ENCODE peak calls at places on chromosome 15, in eight cellular contexts. S, F, H, G, V, U, K and R are unnamed samples.

GRCh38 chr15:24899367-24899766 is 55.4 kb upstream of the SNRPN start:
- DNase-seq in H (no peak), K (no peak), S (no peak), G (no peak), U (no peak), V (no peak), F (no peak), R (no peak)

GRCh38 chr15:99014803-99015676 is 7.4 kb upstream of the PGPEP1L start:
- DNase-seq in S (peak), K (peak), U (peak), H (no peak), V (peak), G (no peak), F (peak), R (peak)

GRCh38 chr15:67127925-67128324 is 62.5 kb downstream of the SMAD3 start:
- DNase-seq in F (no peak), K (no peak), U (peak), S (no peak), G (peak), H (no peak), V (peak), R (peak)

GRCh38 chr15:65470866-65471265 is 46.6 kb downstream of the DPP8 start:
- DNase-seq in G (no peak), F (no peak), K (no peak), S (no peak), V (no peak), H (no peak), U (peak), R (no peak)

GRCh38 chr15:41925209-41925608 is 31.4 kb upstream of the SPTBN5 start:
- DNase-seq in U (no peak), G (no peak), S (no peak), V (no peak), K (no peak), F (no peak), H (no peak), R (no peak)

GRCh38 chr15:56040081-56041035 is 46.9 kb upstream of the NEDD4 start:
- DNase-seq in K (peak), G (peak), H (no peak), V (peak), U (peak), F (no peak), S (peak), R (peak)

GRCh38 chr15:20645956-20646355 is 104.4 kb upstream of the GOLGA6L6 start:
- DNase-seq in K (no peak), G (peak), F (no peak), V (no peak), U (no peak), H (no peak), S (no peak), R (peak)

GRCh38 chr15:26713498-26713897 is 59.4 kb downstream of the GABRB3 start:
- DNase-seq in H (peak), U (no peak), K (no peak), V (no peak), F (no peak), G (no peak), S (no peak), R (no peak)

GRCh38 chr15:91261345-91261744 is 161.3 kb downstream of the SV2B start:
- DNase-seq in F (no peak), G (no peak), V (no peak), H (no peak), K (no peak), U (no peak), S (no peak), R (no peak)

GRCh38 chr15:91254766-91255165 is 154.7 kb downstream of the SV2B start:
- DNase-seq in S (no peak), H (no peak), U (no peak), F (no peak), G (no peak), V (no peak), K (no peak), R (no peak)

GRCh38 chr15:91255788-91256187 is 155.7 kb downstream of the SV2B start:
- DNase-seq in S (no peak), V (no peak), K (no peak), F (no peak), H (no peak), U (no peak), G (no peak), R (no peak)

GRCh38 chr15:91257755-91258435 is 157.8 kb downstream of the SV2B start:
- DNase-seq in U (no peak), V (no peak), H (no peak), S (no peak), G (no peak), K (no peak), F (no peak), R (no peak)

GRCh38 chr15:91258436-91258779 is 158.4 kb downstream of the SV2B start:
- DNase-seq in G (no peak), U (no peak), S (no peak), H (no peak), F (no peak), V (no peak), K (no peak), R (peak)
- TF ChIP-seq CTCF in G (no peak), U (no peak), S (no peak), H (no peak), F (no peak), V (no peak), K (no peak), R (no peak)

DNA sequence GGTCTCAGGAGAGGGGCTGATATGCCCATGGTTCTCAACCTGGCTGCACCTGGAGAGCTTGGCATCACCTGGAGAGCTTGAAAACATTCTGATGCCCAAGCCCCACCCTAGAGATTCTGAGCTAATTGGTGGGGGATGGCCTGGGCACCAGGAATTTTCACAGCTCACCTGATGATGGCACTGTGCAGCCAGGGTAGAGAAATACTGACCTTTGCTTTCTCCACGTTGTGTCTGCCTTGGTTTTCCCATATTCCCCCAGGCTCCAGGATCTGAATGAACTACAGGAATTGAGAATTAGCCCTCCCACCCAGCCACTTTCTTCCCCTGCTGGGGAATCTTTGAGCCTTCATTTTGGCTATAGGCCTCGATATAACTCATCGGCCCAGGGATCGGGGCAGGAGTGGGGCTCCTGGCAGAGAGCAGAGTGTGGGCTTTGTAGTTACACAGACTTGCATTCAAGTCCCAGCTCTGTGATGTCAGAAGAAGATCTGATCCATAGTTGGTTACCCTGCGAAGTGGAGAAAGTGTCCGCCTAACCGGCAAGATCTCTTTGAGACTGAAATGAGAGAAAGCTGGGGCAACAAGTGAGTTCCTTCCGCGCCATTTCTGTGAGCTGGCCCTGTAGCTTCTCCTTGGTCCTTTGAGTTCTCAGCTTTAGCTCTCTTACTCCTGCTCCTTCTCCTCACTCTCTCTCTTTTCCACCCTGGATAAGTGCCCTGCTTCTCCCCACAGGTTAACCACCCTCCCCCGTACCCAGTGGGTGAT is 33.1 kb upstream of the UBE2Q2 start:
- DNase-seq in V (peak), K (no peak), U (peak), G (no peak), H (no peak), F (no peak), S (peak), R (peak)
- TF ChIP-seq CTCF in V (peak), K (peak), U (peak), G (no peak), H (peak), F (peak), S (no peak), R (peak)

GRCh38 chr15:77584201-77584600 is 48.5 kb downstream of the LINGO1 start:
- DNase-seq in V (no peak), G (no peak), H (no peak), K (no peak), F (no peak), U (no peak), S (no peak), R (peak)
- TF ChIP-seq CTCF in V (peak), G (no peak), H (peak), K (peak), F (peak), U (peak), S (no peak), R (no peak)

DNA sequence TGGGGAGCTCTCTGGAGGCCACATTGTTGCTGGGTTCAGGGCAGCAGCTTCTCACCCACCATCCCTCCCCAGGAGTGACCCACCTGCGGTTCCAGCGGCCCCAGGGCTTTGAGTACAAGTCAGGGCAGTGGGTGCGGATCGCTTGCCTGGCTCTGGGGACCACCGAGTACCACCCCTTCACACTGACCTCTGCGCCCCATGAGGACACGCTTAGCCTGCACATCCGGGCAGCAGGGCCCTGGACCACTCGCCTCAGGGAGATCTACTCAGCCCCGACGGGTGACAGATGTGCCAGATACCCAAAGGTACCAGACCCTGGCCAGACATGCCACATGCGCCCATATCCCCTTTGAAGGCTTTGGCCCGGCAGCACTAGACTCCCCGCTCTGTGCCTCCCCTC is 26.1 kb downstream of the SHF start:
- DNase-seq in F (no peak), S (no peak), K (no peak), G (no peak), V (no peak), H (no peak), U (no peak), R (no peak)
- TF ChIP-seq CTCF in F (no peak), S (no peak), K (no peak), G (no peak), V (no peak), H (no peak), U (no peak), R (no peak)

GRCh38 chr15:72272213-72272996 is at the start of gene PARP6:
- DNase-seq in U (peak), K (peak), V (peak), H (peak), G (peak), F (peak), S (peak), R (peak)
- TF ChIP-seq CTCF in U (peak), K (peak), V (peak), H (peak), G (peak), F (peak), S (no peak), R (peak)

DNA sequence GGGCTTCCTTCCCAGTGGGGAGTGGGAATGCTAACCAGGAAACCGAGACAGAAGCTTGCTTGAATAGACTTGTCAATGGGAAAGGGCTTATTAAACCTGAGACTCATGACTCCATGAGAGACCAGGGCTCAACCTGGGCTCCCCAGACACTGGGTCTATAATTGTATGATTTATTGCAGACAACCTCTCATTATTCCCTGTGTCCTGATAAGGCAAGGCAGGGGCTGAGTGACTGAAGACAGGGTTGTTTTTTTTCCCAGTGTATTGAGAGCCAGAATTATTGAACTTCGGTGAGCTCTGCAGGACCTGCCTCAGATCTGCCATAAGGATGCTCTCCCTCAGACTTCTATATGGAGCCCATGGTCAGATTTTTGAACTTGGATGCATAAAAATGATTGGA is 79.5 kb upstream of the KLHL25 start:
- DNase-seq in H (no peak), K (no peak), S (no peak), U (no peak), G (no peak), F (no peak), V (no peak), R (no peak)
- TF ChIP-seq CTCF in H (no peak), K (no peak), S (no peak), U (no peak), G (no peak), F (no peak), V (no peak), R (no peak)

GRCh38 chr15:87518957-87519356 is 737.6 kb downstream of the NTRK3 start:
- DNase-seq in F (no peak), V (no peak), S (no peak), U (no peak), K (no peak), G (no peak), H (no peak), R (no peak)
- TF ChIP-seq CTCF in F (no peak), V (no peak), S (no peak), U (no peak), K (peak), G (no peak), H (no peak), R (no peak)

GRCh38 chr15:100668321-100668690 is 65.9 kb downstream of the ASB7 start:
- DNase-seq in H (no peak), S (no peak), V (no peak), F (no peak), G (no peak), K (no peak), U (no peak), R (no peak)
- TF ChIP-seq CTCF in H (no peak), S (no peak), V (no peak), F (no peak), G (no peak), K (no peak), U (no peak), R (no peak)

DNA sequence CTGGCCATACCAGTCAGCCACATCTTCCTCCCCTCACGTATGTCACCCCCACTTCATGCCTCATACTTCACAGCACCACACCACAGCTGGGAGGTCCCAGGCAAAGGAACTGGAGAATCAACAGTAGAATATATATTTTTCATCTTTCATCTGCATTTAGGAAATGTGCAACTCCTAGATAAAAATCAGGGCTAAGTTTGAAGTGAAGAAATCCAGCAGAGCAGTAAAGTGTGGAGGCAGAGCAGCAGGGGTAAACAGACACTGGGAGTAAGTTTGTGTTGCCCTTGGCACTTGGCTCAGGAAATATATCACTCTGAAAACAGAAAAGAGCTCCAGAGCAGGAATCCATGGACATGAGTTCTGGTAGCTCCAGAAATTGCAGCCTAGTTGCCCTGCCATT is 2.8 kb upstream of the HERC1 start:
- DNase-seq in S (no peak), F (no peak), H (no peak), U (no peak), G (no peak), K (no peak), V (peak), R (no peak)
- TF ChIP-seq CTCF in S (no peak), F (no peak), H (no peak), U (no peak), G (no peak), K (no peak), V (no peak), R (no peak)